ENCODE peak calls at places on chromosomes 2 and 18, in seven cellular contexts. M is GM12878, C is K562, X is HepG2, P is SK-N-SH, F is H1, T is GM12891. Z is an unnamed sample.

GRCh38 chr2:5021148-5021547 is 671.0 kb upstream of the SOX11 start:
- DNase-seq in M (no peak), C (no peak), X (no peak), P (no peak), F (no peak), T (no peak), Z (no peak)

GRCh38 chr18:3979024-3979423 is 476.1 kb downstream of the DLGAP1 start:
- DNase-seq in M (no peak), C (no peak), X (no peak), P (no peak), F (no peak), T (no peak), Z (no peak)

GRCh38 chr2:120348134-120349103 is 2.5 kb downstream of the INHBB start:
- DNase-seq in M (no peak), C (no peak), X (peak; percentile 85), P (no peak), F (no peak), T (no peak), Z (no peak)

GRCh38 chr2:179107737-179108136 is 57.8 kb upstream of the CCDC141 start:
- DNase-seq in M (no peak), C (no peak), X (peak; percentile 22), P (no peak), F (no peak), T (no peak), Z (no peak)

GRCh38 chr2:177543007-177543760 is 150.6 kb downstream of the AGPS start:
- DNase-seq in M (no peak), C (no peak), X (no peak), P (no peak), F (no peak), T (no peak), Z (no peak)

GRCh38 chr18:11955299-11956029 is 25.8 kb upstream of the IMPA2 start:
- DNase-seq in M (no peak), C (peak; percentile 64), X (peak; percentile 76), P (no peak), F (no peak), T (no peak), Z (no peak)

GRCh38 chr2:220499281-220499680 is 871.9 kb downstream of the SLC4A3 start:
- DNase-seq in M (no peak), C (no peak), X (no peak), P (no peak), F (no peak), T (no peak), Z (no peak)

GRCh38 chr2:89844221-89844943 is 1152.9 kb downstream of the RPIA start:
- DNase-seq in M (no peak), C (no peak), X (no peak), P (no peak), F (no peak), T (no peak), Z (no peak)

GRCh38 chr2:191308026-191308425 is 62.8 kb downstream of the MYO1B start:
- DNase-seq in M (no peak), C (no peak), X (no peak), P (no peak), F (no peak), T (no peak), Z (no peak)

GRCh38 chr2:6254446-6254845 is 562.3 kb downstream of the SOX11 start:
- DNase-seq in M (no peak), C (no peak), X (no peak), P (peak; percentile 65), F (no peak), T (no peak), Z (no peak)

GRCh38 chr2:57981369-57981768 is 65.2 kb upstream of the VRK2 start:
- DNase-seq in M (no peak), C (no peak), X (no peak), P (no peak), F (no peak), T (no peak), Z (no peak)

GRCh38 chr2:84741182-84741822 is 139.6 kb downstream of the TRABD2A start:
- DNase-seq in M (no peak), C (peak; percentile 24), X (peak; percentile 25), P (peak; percentile 9), F (peak; percentile 46), T (peak; percentile 9), Z (peak; percentile 5)

GRCh38 chr2:37506407-37507068 is 162.1 kb downstream of the QPCT start:
- DNase-seq in M (no peak), C (no peak), X (no peak), P (peak; percentile 47), F (no peak), T (no peak), Z (peak; percentile 5)

GRCh38 chr2:85771486-85771885 is 17.7 kb downstream of the ATOH8 start:
- DNase-seq in M (no peak), C (no peak), X (no peak), P (no peak), F (no peak), T (no peak), Z (no peak)

GRCh38 chr2:172179045-172179742 is 76.5 kb upstream of the DLX2 start:
- DNase-seq in M (no peak), C (no peak), X (no peak), P (no peak), F (no peak), T (no peak), Z (no peak)

GRCh38 chr2:85890522-85891176 is 1.9 kb upstream of the ST3GAL5 start:
- DNase-seq in M (no peak), C (peak; percentile 53), X (no peak), P (no peak), F (no peak), T (no peak), Z (no peak)

GRCh38 chr2:68643011-68643873 is at the start of gene PROKR1:
- DNase-seq in M (no peak), C (peak; percentile 67), X (no peak), P (peak; percentile 78), F (no peak), T (peak; percentile 21), Z (no peak)

GRCh38 chr2:122031544-122032263 is 276.3 kb downstream of the TSN start:
- DNase-seq in M (peak; percentile 1), C (no peak), X (no peak), P (peak; percentile 50), F (no peak), T (no peak), Z (no peak)

GRCh38 chr2:71560286-71561011 is 107.1 kb downstream of the DYSF start:
- DNase-seq in M (no peak), C (no peak), X (no peak), P (peak; percentile 85), F (no peak), T (no peak), Z (no peak)

GRCh38 chr2:42086500-42086953 is 38.7 kb downstream of the PKDCC start:
- DNase-seq in M (no peak), C (peak; percentile 59), X (peak; percentile 76), P (peak; percentile 87), F (no peak), T (peak; percentile 45), Z (no peak)

GRCh38 chr2:46887028-46887885 is 28.3 kb downstream of the MCFD2 start:
- DNase-seq in M (no peak), C (no peak), X (no peak), P (no peak), F (no peak), T (no peak), Z (no peak)

GRCh38 chr18:25399554-25399953 is 47.6 kb upstream of the ZNF521 start:
- DNase-seq in M (no peak), C (no peak), X (no peak), P (no peak), F (no peak), T (no peak), Z (no peak)

GRCh38 chr2:104840151-104840550 is 13.8 kb upstream of the POU3F3 start:
- DNase-seq in M (no peak), C (no peak), X (no peak), P (no peak), F (no peak), T (no peak), Z (no peak)

GRCh38 chr2:163066085-163066484 is 227.5 kb upstream of the KCNH7 start:
- DNase-seq in M (no peak), C (no peak), X (no peak), P (no peak), F (no peak), T (no peak), Z (no peak)

GRCh38 chr2:112637289-112637660 is 8.5 kb upstream of the SLC20A1 start:
- DNase-seq in M (no peak), C (no peak), X (no peak), P (no peak), F (no peak), T (no peak), Z (no peak)

GRCh38 chr2:31251851-31252250 is 17.9 kb downstream of the EHD3 start:
- DNase-seq in M (no peak), C (no peak), X (no peak), P (no peak), F (no peak), T (no peak), Z (no peak)

GRCh38 chr2:168608796-168609195 is 152.7 kb downstream of the CERS6 start:
- DNase-seq in M (no peak), C (no peak), X (no peak), P (no peak), F (no peak), T (no peak), Z (no peak)

GRCh38 chr18:55779711-55780590 is 192.0 kb upstream of the TCF4 start:
- DNase-seq in M (no peak), C (peak; percentile 31), X (no peak), P (peak; percentile 85), F (no peak), T (peak; percentile 30), Z (peak; percentile 11)

GRCh38 chr2:60351802-60352201 is 201.7 kb downstream of the BCL11A start:
- DNase-seq in M (no peak), C (no peak), X (no peak), P (no peak), F (no peak), T (no peak), Z (no peak)
- TF ChIP-seq TAF1 in M (no peak), C (no peak), X (no peak), P (no peak), F (no peak), T (no peak), Z (no peak)

GRCh38 chr18:14117611-14118010 is 14.6 kb downstream of the ZNF519 start:
- DNase-seq in M (no peak), C (no peak), X (no peak), P (no peak), F (no peak), T (no peak), Z (no peak)
- TF ChIP-seq POLR2AphosphoS5 in M (no peak), C (no peak), X (no peak), P (no peak), F (no peak), T (no peak), Z (no peak)

DNA sequence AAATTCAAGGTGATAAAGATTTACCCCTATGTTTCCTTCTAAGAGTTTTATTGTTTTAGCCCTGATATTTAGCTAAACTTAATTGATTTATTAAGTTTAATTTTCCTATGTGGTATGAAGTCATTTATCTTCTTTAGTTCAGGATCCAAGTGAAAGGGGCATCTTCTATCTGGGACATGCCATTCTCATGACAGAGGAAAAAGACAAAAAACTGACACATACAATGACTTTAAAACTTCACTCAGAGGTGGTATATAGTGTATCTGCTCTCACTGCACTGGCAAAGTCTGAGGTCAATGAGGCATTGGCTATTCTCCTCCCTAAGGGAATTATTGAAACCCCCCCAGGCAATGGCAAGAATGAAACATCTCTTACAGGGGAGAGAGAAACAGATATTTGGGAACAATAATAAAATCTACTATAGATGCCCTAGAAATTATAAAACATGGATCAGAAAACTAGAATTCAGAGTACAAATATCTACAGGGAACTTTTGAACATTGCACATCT is 237.4 kb downstream of the MYCN start:
- DNase-seq in M (no peak), C (no peak), X (no peak), P (no peak), F (no peak), T (no peak), Z (no peak)
- TF ChIP-seq TAF1 in M (no peak), C (no peak), X (no peak), P (no peak), F (no peak), T (no peak), Z (no peak)

GRCh38 chr2:156574112-156574511 is 137.9 kb downstream of the GPD2 start:
- DNase-seq in M (no peak), C (no peak), X (no peak), P (no peak), F (no peak), T (no peak), Z (no peak)
- TF ChIP-seq POLR2AphosphoS5 in M (no peak), C (no peak), X (no peak), P (no peak), F (no peak), T (no peak), Z (no peak)

Z was measured in GM12892.